ENCODE peak calls at places on chromosomes 5 and 9, in eight cellular contexts. One of them, this sample, is unnamed. For H3K27me3, the result is how much of the 10 kb centered on the place peaks cover.

GRCh38 chr9:110156902-110157301 is 51.1 kb downstream of the C9orf152 start:
- DNase-seq in endothelial cell of umbilical vein: no peak
- DNase-seq in PC-3: no peak
- DNase-seq in AG04450: no peak
- DNase-seq in left ventricle myocardium inferior: no peak
- DNase-seq in tibial nerve: no peak
- DNase-seq in BE2C: no peak
- DNase-seq in lower lobe of right lung: no peak
- DNase-seq in this sample: peak

GRCh38 chr5:29001666-29002065 is 1963.3 kb upstream of the CDH9 start:
- DNase-seq in endothelial cell of umbilical vein: no peak
- DNase-seq in PC-3: peak
- DNase-seq in AG04450: no peak
- DNase-seq in left ventricle myocardium inferior: no peak
- DNase-seq in tibial nerve: no peak
- DNase-seq in BE2C: peak
- DNase-seq in lower lobe of right lung: no peak
- DNase-seq in this sample: no peak

GRCh38 chr9:128882677-128883590 is 1.0 kb downstream of the LRRC8A start:
- DNase-seq in endothelial cell of umbilical vein: peak
- DNase-seq in PC-3: no peak
- DNase-seq in AG04450: no peak
- DNase-seq in left ventricle myocardium inferior: no peak
- DNase-seq in tibial nerve: no peak
- DNase-seq in BE2C: no peak
- DNase-seq in lower lobe of right lung: no peak
- DNase-seq in this sample: no peak

GRCh38 chr5:102554728-102555127 is 55.9 kb upstream of the SLCO6A1 start:
- DNase-seq in endothelial cell of umbilical vein: no peak
- DNase-seq in PC-3: peak
- DNase-seq in AG04450: no peak
- DNase-seq in left ventricle myocardium inferior: no peak
- DNase-seq in tibial nerve: no peak
- DNase-seq in BE2C: peak
- DNase-seq in lower lobe of right lung: no peak
- DNase-seq in this sample: no peak

GRCh38 chr9:79813262-79813646 is 241.5 kb downstream of the TLE4 start:
- DNase-seq in endothelial cell of umbilical vein: no peak
- DNase-seq in PC-3: no peak
- DNase-seq in AG04450: no peak
- DNase-seq in left ventricle myocardium inferior: no peak
- DNase-seq in tibial nerve: no peak
- DNase-seq in BE2C: no peak
- DNase-seq in lower lobe of right lung: no peak
- DNase-seq in this sample: no peak

GRCh38 chr5:120062515-120062917 is 401.6 kb upstream of the PRR16 start:
- DNase-seq in endothelial cell of umbilical vein: no peak
- DNase-seq in PC-3: peak
- DNase-seq in AG04450: no peak
- DNase-seq in left ventricle myocardium inferior: no peak
- DNase-seq in tibial nerve: no peak
- DNase-seq in BE2C: no peak
- DNase-seq in lower lobe of right lung: no peak
- DNase-seq in this sample: peak

GRCh38 chr5:93476211-93476851 is 104.7 kb downstream of the NR2F1-AS1 start:
- DNase-seq in endothelial cell of umbilical vein: no peak
- DNase-seq in PC-3: peak
- DNase-seq in AG04450: no peak
- DNase-seq in left ventricle myocardium inferior: no peak
- DNase-seq in tibial nerve: no peak
- DNase-seq in BE2C: no peak
- DNase-seq in lower lobe of right lung: no peak
- DNase-seq in this sample: no peak

GRCh38 chr5:88145205-88145602 is 123.4 kb downstream of the TMEM161B start:
- DNase-seq in endothelial cell of umbilical vein: no peak
- DNase-seq in PC-3: no peak
- DNase-seq in AG04450: no peak
- DNase-seq in left ventricle myocardium inferior: no peak
- DNase-seq in tibial nerve: no peak
- DNase-seq in BE2C: no peak
- DNase-seq in lower lobe of right lung: peak
- DNase-seq in this sample: no peak

GRCh38 chr5:36945687-36946086 is 69.1 kb downstream of the NIPBL start:
- DNase-seq in endothelial cell of umbilical vein: no peak
- DNase-seq in PC-3: no peak
- DNase-seq in AG04450: no peak
- DNase-seq in left ventricle myocardium inferior: no peak
- DNase-seq in tibial nerve: no peak
- DNase-seq in BE2C: no peak
- DNase-seq in lower lobe of right lung: no peak
- DNase-seq in this sample: no peak

GRCh38 chr5:173229966-173230740 is 4.9 kb downstream of the NKX2-5 start:
- DNase-seq in endothelial cell of umbilical vein: no peak
- DNase-seq in PC-3: no peak
- DNase-seq in AG04450: no peak
- DNase-seq in left ventricle myocardium inferior: no peak
- DNase-seq in tibial nerve: no peak
- DNase-seq in BE2C: no peak
- DNase-seq in lower lobe of right lung: no peak
- DNase-seq in this sample: no peak

GRCh38 chr5:173230741-173231380 is 4.1 kb downstream of the NKX2-5 start:
- DNase-seq in endothelial cell of umbilical vein: no peak
- DNase-seq in PC-3: no peak
- DNase-seq in AG04450: no peak
- DNase-seq in left ventricle myocardium inferior: no peak
- DNase-seq in tibial nerve: no peak
- DNase-seq in BE2C: no peak
- DNase-seq in lower lobe of right lung: no peak
- DNase-seq in this sample: no peak

GRCh38 chr5:173228639-173229380 is 6.2 kb downstream of the NKX2-5 start:
- DNase-seq in endothelial cell of umbilical vein: no peak
- DNase-seq in PC-3: no peak
- DNase-seq in AG04450: no peak
- DNase-seq in left ventricle myocardium inferior: no peak
- DNase-seq in tibial nerve: no peak
- DNase-seq in BE2C: no peak
- DNase-seq in lower lobe of right lung: no peak
- DNase-seq in this sample: no peak

GRCh38 chr5:173229381-173229959 is 5.5 kb downstream of the NKX2-5 start:
- DNase-seq in endothelial cell of umbilical vein: no peak
- DNase-seq in PC-3: no peak
- DNase-seq in AG04450: no peak
- DNase-seq in left ventricle myocardium inferior: no peak
- DNase-seq in tibial nerve: no peak
- DNase-seq in BE2C: no peak
- DNase-seq in lower lobe of right lung: no peak
- DNase-seq in this sample: no peak

DNA sequence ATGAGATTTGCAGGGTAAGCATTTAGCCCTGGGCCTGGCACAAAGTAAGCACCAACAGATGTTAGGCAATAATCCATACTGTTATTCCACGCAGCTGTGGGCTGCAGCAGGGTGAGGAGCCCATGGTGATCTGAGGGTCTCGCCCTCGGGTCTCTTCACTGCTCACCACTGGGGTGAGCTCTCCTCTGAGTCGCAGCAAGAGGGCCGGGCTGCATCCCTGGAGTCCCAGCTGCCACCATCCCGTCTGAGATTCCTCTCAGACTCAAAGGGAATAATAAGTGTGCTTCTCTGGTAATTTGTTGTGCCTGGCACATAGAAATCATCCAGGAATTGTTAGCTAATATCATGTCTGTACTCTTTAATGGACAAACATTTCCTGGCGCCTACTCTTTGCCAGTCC is 6.9 kb downstream of the NKX2-5 start:
- DNase-seq in endothelial cell of umbilical vein: no peak
- DNase-seq in PC-3: no peak
- DNase-seq in AG04450: no peak
- DNase-seq in left ventricle myocardium inferior: no peak
- DNase-seq in tibial nerve: no peak
- DNase-seq in BE2C: no peak
- DNase-seq in lower lobe of right lung: no peak
- DNase-seq in this sample: no peak
- H3K27me3 ChIP-seq in endothelial cell of umbilical vein: half or more
- H3K27me3 ChIP-seq in PC-3: under half
- H3K27me3 ChIP-seq in AG04450: half or more
- H3K27me3 ChIP-seq in left ventricle myocardium inferior: half or more
- H3K27me3 ChIP-seq in tibial nerve: under half
- H3K27me3 ChIP-seq in BE2C: half or more
- H3K27me3 ChIP-seq in lower lobe of right lung: half or more
- H3K27me3 ChIP-seq in this sample: half or more

GRCh38 chr9:86275962-86276361 is 6.4 kb downstream of the ISCA1 start:
- DNase-seq in endothelial cell of umbilical vein: no peak
- DNase-seq in PC-3: no peak
- DNase-seq in AG04450: no peak
- DNase-seq in left ventricle myocardium inferior: no peak
- DNase-seq in tibial nerve: no peak
- DNase-seq in BE2C: no peak
- DNase-seq in lower lobe of right lung: no peak
- DNase-seq in this sample: no peak
- TF ChIP-seq CTCF in endothelial cell of umbilical vein: no peak
- TF ChIP-seq CTCF in PC-3: no peak
- TF ChIP-seq CTCF in AG04450: peak
- TF ChIP-seq CTCF in left ventricle myocardium inferior: peak
- TF ChIP-seq CTCF in tibial nerve: no peak
- TF ChIP-seq CTCF in BE2C: peak
- TF ChIP-seq CTCF in lower lobe of right lung: no peak
- TF ChIP-seq CTCF in this sample: peak

DNA sequence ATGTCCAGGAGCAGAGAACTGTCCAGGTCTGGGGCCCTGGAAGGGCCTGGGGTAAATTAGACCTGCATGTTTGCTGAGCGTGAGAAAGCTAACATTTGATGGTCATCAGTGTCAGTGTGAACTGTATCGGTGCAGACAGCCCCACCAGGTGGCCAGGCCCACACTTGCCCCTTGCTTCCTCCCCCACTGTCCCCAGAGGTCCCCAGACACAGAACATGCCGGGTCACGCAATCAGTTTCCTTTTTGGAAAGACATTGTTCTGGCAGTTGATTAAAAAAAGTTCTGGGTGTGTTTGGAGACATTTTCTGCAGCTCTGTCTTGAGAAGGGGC is 1.5 kb downstream of the NKD2 start:
- DNase-seq in endothelial cell of umbilical vein: no peak
- DNase-seq in PC-3: peak
- DNase-seq in AG04450: no peak
- DNase-seq in left ventricle myocardium inferior: peak
- DNase-seq in tibial nerve: no peak
- DNase-seq in BE2C: no peak
- DNase-seq in lower lobe of right lung: peak
- DNase-seq in this sample: no peak
- H3K27me3 ChIP-seq in endothelial cell of umbilical vein: under half
- H3K27me3 ChIP-seq in PC-3: under half
- H3K27me3 ChIP-seq in AG04450: under half
- H3K27me3 ChIP-seq in left ventricle myocardium inferior: under half
- H3K27me3 ChIP-seq in tibial nerve: under half
- H3K27me3 ChIP-seq in BE2C: under half
- H3K27me3 ChIP-seq in lower lobe of right lung: half or more
- H3K27me3 ChIP-seq in this sample: half or more

DNA sequence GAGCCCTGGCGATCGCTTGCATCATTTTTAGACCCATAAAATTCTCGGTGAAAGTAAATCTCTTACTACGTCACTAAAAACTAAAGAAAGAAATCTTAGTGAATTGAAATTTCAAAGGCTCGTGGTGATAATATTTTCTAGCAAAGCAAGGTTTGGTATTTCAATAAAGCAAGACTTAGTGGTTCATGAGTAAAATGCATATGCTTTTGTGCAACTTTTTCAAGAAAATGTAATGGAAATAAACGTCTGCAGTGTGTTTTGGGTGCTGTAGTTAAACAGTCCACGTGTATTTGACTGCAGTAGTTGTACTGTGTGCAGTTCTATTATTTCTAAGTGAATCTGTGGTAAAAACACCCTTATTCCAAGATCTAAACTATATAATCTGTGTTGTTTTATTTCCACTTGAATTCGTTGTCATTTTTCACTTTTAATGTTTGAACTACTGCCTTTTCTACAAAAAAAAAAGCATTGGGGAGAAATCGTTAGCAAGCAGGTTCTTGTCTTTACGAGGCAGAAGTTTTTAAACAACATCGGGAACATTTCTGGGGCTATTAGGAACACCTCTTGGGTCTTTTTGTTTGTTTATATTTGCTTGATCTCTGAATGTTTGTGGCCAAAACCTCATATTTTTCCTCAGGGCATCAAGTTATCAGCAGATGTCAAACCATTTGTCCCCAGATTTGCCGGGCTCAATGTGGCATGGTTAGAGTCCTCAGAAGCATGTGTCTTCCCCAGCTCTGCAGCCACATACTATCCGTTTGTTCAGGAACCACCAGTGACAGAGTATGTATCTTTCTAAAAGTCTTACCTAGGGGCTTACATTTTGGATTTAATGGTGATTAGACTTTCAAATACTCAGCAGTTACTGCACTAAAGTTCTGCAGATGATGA is 960 bp downstream of the SECISBP2 start:
- DNase-seq in endothelial cell of umbilical vein: no peak
- DNase-seq in PC-3: no peak
- DNase-seq in AG04450: no peak
- DNase-seq in left ventricle myocardium inferior: no peak
- DNase-seq in tibial nerve: no peak
- DNase-seq in BE2C: no peak
- DNase-seq in lower lobe of right lung: no peak
- DNase-seq in this sample: no peak
- TF ChIP-seq CTCF in endothelial cell of umbilical vein: no peak
- TF ChIP-seq CTCF in PC-3: no peak
- TF ChIP-seq CTCF in AG04450: no peak
- TF ChIP-seq CTCF in left ventricle myocardium inferior: no peak
- TF ChIP-seq CTCF in tibial nerve: no peak
- TF ChIP-seq CTCF in BE2C: no peak
- TF ChIP-seq CTCF in lower lobe of right lung: no peak
- TF ChIP-seq CTCF in this sample: no peak

GRCh38 chr5:136213919-136214493 is 21.0 kb upstream of the SMIM32 start:
- DNase-seq in endothelial cell of umbilical vein: no peak
- DNase-seq in PC-3: no peak
- DNase-seq in AG04450: no peak
- DNase-seq in left ventricle myocardium inferior: no peak
- DNase-seq in tibial nerve: no peak
- DNase-seq in BE2C: no peak
- DNase-seq in lower lobe of right lung: no peak
- DNase-seq in this sample: no peak
- H3K27me3 ChIP-seq in endothelial cell of umbilical vein: under half
- H3K27me3 ChIP-seq in PC-3: under half
- H3K27me3 ChIP-seq in AG04450: under half
- H3K27me3 ChIP-seq in left ventricle myocardium inferior: half or more
- H3K27me3 ChIP-seq in tibial nerve: under half
- H3K27me3 ChIP-seq in BE2C: under half
- H3K27me3 ChIP-seq in lower lobe of right lung: under half
- H3K27me3 ChIP-seq in this sample: under half

GRCh38 chr9:126543490-126543889 is 70.2 kb upstream of the LMX1B start:
- DNase-seq in endothelial cell of umbilical vein: no peak
- DNase-seq in PC-3: no peak
- DNase-seq in AG04450: no peak
- DNase-seq in left ventricle myocardium inferior: no peak
- DNase-seq in tibial nerve: no peak
- DNase-seq in BE2C: no peak
- DNase-seq in lower lobe of right lung: no peak
- DNase-seq in this sample: no peak
- TF ChIP-seq CTCF in endothelial cell of umbilical vein: no peak
- TF ChIP-seq CTCF in PC-3: no peak
- TF ChIP-seq CTCF in AG04450: no peak
- TF ChIP-seq CTCF in left ventricle myocardium inferior: no peak
- TF ChIP-seq CTCF in tibial nerve: no peak
- TF ChIP-seq CTCF in BE2C: no peak
- TF ChIP-seq CTCF in lower lobe of right lung: no peak
- TF ChIP-seq CTCF in this sample: no peak

This sample was measured in brain microvascular endothelial cell.